ENCODE peak calls at places on chromosomes 12 and 14, in eight cellular contexts. One of them, this sample, is unnamed.

GRCh38 chr12:79595273-79595672 is 95.5 kb downstream of the PAWR start:
- DNase-seq in C1 segment of cervical spinal cord: no peak
- DNase-seq in HFF-Myc: no peak
- DNase-seq in activated gamma-delta T cell treated with Interleukin-2 at 50 U/mL for 16 hours: no peak
- DNase-seq in activated T-cell treated with anti-CD3 and anti-CD28 coated beads for 1 hour: no peak
- DNase-seq in activated naive CD4-positive, alpha-beta T cell: no peak
- DNase-seq in A549: no peak
- DNase-seq in T follicular helper cell: no peak
- DNase-seq in this sample: no peak

GRCh38 chr14:96637521-96637920 is 135.3 kb downstream of the PAPOLA start:
- DNase-seq in A549: no peak
- DNase-seq in C1 segment of cervical spinal cord: no peak
- DNase-seq in activated T-cell treated with anti-CD3 and anti-CD28 coated beads for 1 hour: no peak
- DNase-seq in activated gamma-delta T cell treated with Interleukin-2 at 50 U/mL for 16 hours: no peak
- DNase-seq in T follicular helper cell: no peak
- DNase-seq in activated naive CD4-positive, alpha-beta T cell: no peak
- DNase-seq in HFF-Myc: no peak
- DNase-seq in this sample: no peak

GRCh38 chr12:124411291-124411878 is 116.5 kb downstream of the RFLNA start:
- DNase-seq in C1 segment of cervical spinal cord: no peak
- DNase-seq in HFF-Myc: no peak
- DNase-seq in activated T-cell treated with anti-CD3 and anti-CD28 coated beads for 1 hour: no peak
- DNase-seq in T follicular helper cell: no peak
- DNase-seq in A549: peak
- DNase-seq in activated gamma-delta T cell treated with Interleukin-2 at 50 U/mL for 16 hours: no peak
- DNase-seq in activated naive CD4-positive, alpha-beta T cell: no peak
- DNase-seq in this sample: no peak

GRCh38 chr14:66696326-66696725 is 188.4 kb downstream of the GPHN start:
- DNase-seq in activated gamma-delta T cell treated with Interleukin-2 at 50 U/mL for 16 hours: no peak
- DNase-seq in T follicular helper cell: no peak
- DNase-seq in C1 segment of cervical spinal cord: peak
- DNase-seq in activated T-cell treated with anti-CD3 and anti-CD28 coated beads for 1 hour: no peak
- DNase-seq in HFF-Myc: no peak
- DNase-seq in A549: no peak
- DNase-seq in activated naive CD4-positive, alpha-beta T cell: no peak
- DNase-seq in this sample: no peak

GRCh38 chr12:95415451-95415850 is 58.5 kb upstream of the METAP2 start:
- DNase-seq in HFF-Myc: no peak
- DNase-seq in A549: no peak
- DNase-seq in activated T-cell treated with anti-CD3 and anti-CD28 coated beads for 1 hour: no peak
- DNase-seq in C1 segment of cervical spinal cord: no peak
- DNase-seq in activated gamma-delta T cell treated with Interleukin-2 at 50 U/mL for 16 hours: no peak
- DNase-seq in activated naive CD4-positive, alpha-beta T cell: no peak
- DNase-seq in T follicular helper cell: no peak
- DNase-seq in this sample: no peak

GRCh38 chr12:89706551-89707348 is 1.9 kb downstream of the ATP2B1 start:
- DNase-seq in activated gamma-delta T cell treated with Interleukin-2 at 50 U/mL for 16 hours: no peak
- DNase-seq in activated T-cell treated with anti-CD3 and anti-CD28 coated beads for 1 hour: peak
- DNase-seq in A549: peak
- DNase-seq in HFF-Myc: no peak
- DNase-seq in T follicular helper cell: no peak
- DNase-seq in activated naive CD4-positive, alpha-beta T cell: no peak
- DNase-seq in C1 segment of cervical spinal cord: peak
- DNase-seq in this sample: no peak

GRCh38 chr12:122681814-122682213 is 21.3 kb downstream of the HCAR2 start:
- DNase-seq in activated gamma-delta T cell treated with Interleukin-2 at 50 U/mL for 16 hours: no peak
- DNase-seq in HFF-Myc: no peak
- DNase-seq in activated naive CD4-positive, alpha-beta T cell: no peak
- DNase-seq in A549: no peak
- DNase-seq in T follicular helper cell: no peak
- DNase-seq in C1 segment of cervical spinal cord: no peak
- DNase-seq in activated T-cell treated with anti-CD3 and anti-CD28 coated beads for 1 hour: no peak
- DNase-seq in this sample: no peak

GRCh38 chr14:100334904-100335303 is 11.8 kb downstream of the SLC25A47 start:
- DNase-seq in activated gamma-delta T cell treated with Interleukin-2 at 50 U/mL for 16 hours: no peak
- DNase-seq in C1 segment of cervical spinal cord: no peak
- DNase-seq in activated naive CD4-positive, alpha-beta T cell: no peak
- DNase-seq in HFF-Myc: no peak
- DNase-seq in activated T-cell treated with anti-CD3 and anti-CD28 coated beads for 1 hour: no peak
- DNase-seq in T follicular helper cell: no peak
- DNase-seq in A549: no peak
- DNase-seq in this sample: no peak

GRCh38 chr12:122687091-122687490 is 16.1 kb downstream of the HCAR2 start:
- DNase-seq in HFF-Myc: no peak
- DNase-seq in activated gamma-delta T cell treated with Interleukin-2 at 50 U/mL for 16 hours: no peak
- DNase-seq in A549: no peak
- DNase-seq in C1 segment of cervical spinal cord: no peak
- DNase-seq in activated T-cell treated with anti-CD3 and anti-CD28 coated beads for 1 hour: no peak
- DNase-seq in T follicular helper cell: no peak
- DNase-seq in activated naive CD4-positive, alpha-beta T cell: no peak
- DNase-seq in this sample: no peak

GRCh38 chr12:31951008-31951407 is 8.2 kb upstream of the RESF1 start:
- DNase-seq in HFF-Myc: no peak
- DNase-seq in activated gamma-delta T cell treated with Interleukin-2 at 50 U/mL for 16 hours: no peak
- DNase-seq in activated T-cell treated with anti-CD3 and anti-CD28 coated beads for 1 hour: no peak
- DNase-seq in C1 segment of cervical spinal cord: no peak
- DNase-seq in activated naive CD4-positive, alpha-beta T cell: no peak
- DNase-seq in A549: no peak
- DNase-seq in T follicular helper cell: no peak
- DNase-seq in this sample: no peak

GRCh38 chr14:61470261-61470953 is 149.0 kb downstream of the PRKCH start:
- DNase-seq in T follicular helper cell: no peak
- DNase-seq in activated naive CD4-positive, alpha-beta T cell: no peak
- DNase-seq in A549: peak
- DNase-seq in HFF-Myc: peak
- DNase-seq in activated T-cell treated with anti-CD3 and anti-CD28 coated beads for 1 hour: no peak
- DNase-seq in activated gamma-delta T cell treated with Interleukin-2 at 50 U/mL for 16 hours: no peak
- DNase-seq in C1 segment of cervical spinal cord: no peak
- DNase-seq in this sample: no peak

GRCh38 chr14:94129111-94129757 is at the start of gene IFI27L2:
- DNase-seq in HFF-Myc: no peak
- DNase-seq in T follicular helper cell: peak
- DNase-seq in A549: peak
- DNase-seq in activated naive CD4-positive, alpha-beta T cell: peak
- DNase-seq in activated T-cell treated with anti-CD3 and anti-CD28 coated beads for 1 hour: peak
- DNase-seq in activated gamma-delta T cell treated with Interleukin-2 at 50 U/mL for 16 hours: peak
- DNase-seq in C1 segment of cervical spinal cord: peak
- DNase-seq in this sample: no peak

GRCh38 chr14:69798339-69798735 is 1.3 kb upstream of the SLC10A1 start:
- DNase-seq in activated T-cell treated with anti-CD3 and anti-CD28 coated beads for 1 hour: no peak
- DNase-seq in activated naive CD4-positive, alpha-beta T cell: no peak
- DNase-seq in T follicular helper cell: no peak
- DNase-seq in HFF-Myc: no peak
- DNase-seq in activated gamma-delta T cell treated with Interleukin-2 at 50 U/mL for 16 hours: no peak
- DNase-seq in A549: no peak
- DNase-seq in C1 segment of cervical spinal cord: no peak
- DNase-seq in this sample: no peak

GRCh38 chr14:23171251-23171975 is 12.0 kb downstream of the SLC7A8 start:
- DNase-seq in activated T-cell treated with anti-CD3 and anti-CD28 coated beads for 1 hour: no peak
- DNase-seq in A549: no peak
- DNase-seq in C1 segment of cervical spinal cord: no peak
- DNase-seq in activated naive CD4-positive, alpha-beta T cell: no peak
- DNase-seq in T follicular helper cell: no peak
- DNase-seq in HFF-Myc: no peak
- DNase-seq in activated gamma-delta T cell treated with Interleukin-2 at 50 U/mL for 16 hours: no peak
- DNase-seq in this sample: no peak

GRCh38 chr14:20436363-20436755 is 393 bp upstream of the KLHL33 start:
- DNase-seq in HFF-Myc: no peak
- DNase-seq in activated naive CD4-positive, alpha-beta T cell: no peak
- DNase-seq in A549: no peak
- DNase-seq in activated gamma-delta T cell treated with Interleukin-2 at 50 U/mL for 16 hours: no peak
- DNase-seq in C1 segment of cervical spinal cord: no peak
- DNase-seq in T follicular helper cell: no peak
- DNase-seq in activated T-cell treated with anti-CD3 and anti-CD28 coated beads for 1 hour: no peak
- DNase-seq in this sample: no peak

GRCh38 chr12:42119085-42119633 is 25.5 kb downstream of the GXYLT1 start:
- DNase-seq in activated naive CD4-positive, alpha-beta T cell: no peak
- DNase-seq in C1 segment of cervical spinal cord: no peak
- DNase-seq in T follicular helper cell: no peak
- DNase-seq in activated T-cell treated with anti-CD3 and anti-CD28 coated beads for 1 hour: no peak
- DNase-seq in HFF-Myc: peak
- DNase-seq in A549: no peak
- DNase-seq in activated gamma-delta T cell treated with Interleukin-2 at 50 U/mL for 16 hours: no peak
- DNase-seq in this sample: no peak

GRCh38 chr14:70721542-70721941 is 79.8 kb downstream of the TTC9 start:
- DNase-seq in T follicular helper cell: no peak
- DNase-seq in activated gamma-delta T cell treated with Interleukin-2 at 50 U/mL for 16 hours: no peak
- DNase-seq in activated naive CD4-positive, alpha-beta T cell: no peak
- DNase-seq in HFF-Myc: no peak
- DNase-seq in C1 segment of cervical spinal cord: no peak
- DNase-seq in activated T-cell treated with anti-CD3 and anti-CD28 coated beads for 1 hour: no peak
- DNase-seq in A549: no peak
- DNase-seq in this sample: no peak

GRCh38 chr12:473863-474577 is 14.3 kb downstream of the B4GALNT3 start:
- DNase-seq in activated naive CD4-positive, alpha-beta T cell: no peak
- DNase-seq in C1 segment of cervical spinal cord: no peak
- DNase-seq in HFF-Myc: no peak
- DNase-seq in A549: no peak
- DNase-seq in activated T-cell treated with anti-CD3 and anti-CD28 coated beads for 1 hour: no peak
- DNase-seq in activated gamma-delta T cell treated with Interleukin-2 at 50 U/mL for 16 hours: no peak
- DNase-seq in T follicular helper cell: no peak
- DNase-seq in this sample: no peak

GRCh38 chr12:78290606-78291345 is 460.1 kb downstream of the NAV3 start:
- DNase-seq in activated naive CD4-positive, alpha-beta T cell: no peak
- DNase-seq in HFF-Myc: no peak
- DNase-seq in activated gamma-delta T cell treated with Interleukin-2 at 50 U/mL for 16 hours: no peak
- DNase-seq in activated T-cell treated with anti-CD3 and anti-CD28 coated beads for 1 hour: no peak
- DNase-seq in A549: peak
- DNase-seq in C1 segment of cervical spinal cord: no peak
- DNase-seq in T follicular helper cell: no peak
- DNase-seq in this sample: no peak

GRCh38 chr12:857611-858010 is 91.9 kb downstream of the RAD52 start:
- DNase-seq in activated gamma-delta T cell treated with Interleukin-2 at 50 U/mL for 16 hours: no peak
- DNase-seq in A549: peak
- DNase-seq in activated T-cell treated with anti-CD3 and anti-CD28 coated beads for 1 hour: no peak
- DNase-seq in HFF-Myc: no peak
- DNase-seq in C1 segment of cervical spinal cord: no peak
- DNase-seq in activated naive CD4-positive, alpha-beta T cell: no peak
- DNase-seq in T follicular helper cell: no peak
- DNase-seq in this sample: no peak

GRCh38 chr14:67999693-68000384 is 180.3 kb downstream of the RAD51B start:
- DNase-seq in C1 segment of cervical spinal cord: no peak
- DNase-seq in activated naive CD4-positive, alpha-beta T cell: no peak
- DNase-seq in T follicular helper cell: no peak
- DNase-seq in A549: peak
- DNase-seq in HFF-Myc: peak
- DNase-seq in activated T-cell treated with anti-CD3 and anti-CD28 coated beads for 1 hour: no peak
- DNase-seq in activated gamma-delta T cell treated with Interleukin-2 at 50 U/mL for 16 hours: no peak
- DNase-seq in this sample: peak

GRCh38 chr14:38197001-38197760 is 10.5 kb upstream of the SSTR1 start:
- DNase-seq in HFF-Myc: no peak
- DNase-seq in C1 segment of cervical spinal cord: no peak
- DNase-seq in activated naive CD4-positive, alpha-beta T cell: no peak
- DNase-seq in activated T-cell treated with anti-CD3 and anti-CD28 coated beads for 1 hour: no peak
- DNase-seq in T follicular helper cell: no peak
- DNase-seq in activated gamma-delta T cell treated with Interleukin-2 at 50 U/mL for 16 hours: no peak
- DNase-seq in A549: no peak
- DNase-seq in this sample: no peak

GRCh38 chr12:100826323-100826722 is 31.7 kb downstream of the ANO4 start:
- DNase-seq in C1 segment of cervical spinal cord: no peak
- DNase-seq in activated gamma-delta T cell treated with Interleukin-2 at 50 U/mL for 16 hours: no peak
- DNase-seq in T follicular helper cell: no peak
- DNase-seq in activated naive CD4-positive, alpha-beta T cell: no peak
- DNase-seq in activated T-cell treated with anti-CD3 and anti-CD28 coated beads for 1 hour: no peak
- DNase-seq in HFF-Myc: peak
- DNase-seq in A549: peak
- DNase-seq in this sample: no peak

GRCh38 chr14:99521176-99522024 is 40.2 kb downstream of the CCNK start:
- DNase-seq in activated T-cell treated with anti-CD3 and anti-CD28 coated beads for 1 hour: no peak
- DNase-seq in T follicular helper cell: no peak
- DNase-seq in C1 segment of cervical spinal cord: no peak
- DNase-seq in activated gamma-delta T cell treated with Interleukin-2 at 50 U/mL for 16 hours: no peak
- DNase-seq in A549: no peak
- DNase-seq in HFF-Myc: no peak
- DNase-seq in activated naive CD4-positive, alpha-beta T cell: no peak
- DNase-seq in this sample: no peak

GRCh38 chr12:132294121-132295034 is 35.0 kb downstream of the GALNT9 start:
- DNase-seq in activated T-cell treated with anti-CD3 and anti-CD28 coated beads for 1 hour: no peak
- DNase-seq in C1 segment of cervical spinal cord: no peak
- DNase-seq in activated gamma-delta T cell treated with Interleukin-2 at 50 U/mL for 16 hours: no peak
- DNase-seq in activated naive CD4-positive, alpha-beta T cell: no peak
- DNase-seq in A549: no peak
- DNase-seq in HFF-Myc: no peak
- DNase-seq in T follicular helper cell: no peak
- DNase-seq in this sample: no peak

GRCh38 chr14:51862171-51862838 is 1.9 kb downstream of the GNG2 start:
- DNase-seq in activated T-cell treated with anti-CD3 and anti-CD28 coated beads for 1 hour: no peak
- DNase-seq in C1 segment of cervical spinal cord: no peak
- DNase-seq in HFF-Myc: no peak
- DNase-seq in T follicular helper cell: no peak
- DNase-seq in A549: no peak
- DNase-seq in activated gamma-delta T cell treated with Interleukin-2 at 50 U/mL for 16 hours: no peak
- DNase-seq in activated naive CD4-positive, alpha-beta T cell: no peak
- DNase-seq in this sample: no peak

GRCh38 chr12:8894986-8895385 is 19.3 kb upstream of the PHC1 start:
- DNase-seq in activated naive CD4-positive, alpha-beta T cell: no peak
- DNase-seq in C1 segment of cervical spinal cord: no peak
- DNase-seq in activated T-cell treated with anti-CD3 and anti-CD28 coated beads for 1 hour: no peak
- DNase-seq in T follicular helper cell: no peak
- DNase-seq in A549: no peak
- DNase-seq in activated gamma-delta T cell treated with Interleukin-2 at 50 U/mL for 16 hours: no peak
- DNase-seq in HFF-Myc: no peak
- DNase-seq in this sample: no peak

GRCh38 chr14:67265131-67265530 is 23.9 kb downstream of the PALS1 start:
- DNase-seq in activated T-cell treated with anti-CD3 and anti-CD28 coated beads for 1 hour: no peak
- DNase-seq in C1 segment of cervical spinal cord: no peak
- DNase-seq in activated naive CD4-positive, alpha-beta T cell: no peak
- DNase-seq in A549: no peak
- DNase-seq in T follicular helper cell: no peak
- DNase-seq in HFF-Myc: no peak
- DNase-seq in activated gamma-delta T cell treated with Interleukin-2 at 50 U/mL for 16 hours: no peak
- DNase-seq in this sample: no peak

GRCh38 chr14:25048170-25049126 is 1.5 kb downstream of the STXBP6 start:
- DNase-seq in activated naive CD4-positive, alpha-beta T cell: no peak
- DNase-seq in activated T-cell treated with anti-CD3 and anti-CD28 coated beads for 1 hour: no peak
- DNase-seq in T follicular helper cell: no peak
- DNase-seq in activated gamma-delta T cell treated with Interleukin-2 at 50 U/mL for 16 hours: no peak
- DNase-seq in C1 segment of cervical spinal cord: peak
- DNase-seq in A549: no peak
- DNase-seq in HFF-Myc: no peak
- DNase-seq in this sample: no peak

GRCh38 chr12:123379391-123379790 is 4.5 kb upstream of the KMT5A start:
- DNase-seq in activated T-cell treated with anti-CD3 and anti-CD28 coated beads for 1 hour: no peak
- DNase-seq in activated naive CD4-positive, alpha-beta T cell: no peak
- DNase-seq in activated gamma-delta T cell treated with Interleukin-2 at 50 U/mL for 16 hours: no peak
- DNase-seq in T follicular helper cell: no peak
- DNase-seq in C1 segment of cervical spinal cord: no peak
- DNase-seq in HFF-Myc: no peak
- DNase-seq in A549: no peak
- DNase-seq in this sample: no peak

GRCh38 chr12:132253698-132254480 is 75.5 kb downstream of the GALNT9 start:
- DNase-seq in C1 segment of cervical spinal cord: no peak
- DNase-seq in HFF-Myc: no peak
- DNase-seq in activated naive CD4-positive, alpha-beta T cell: no peak
- DNase-seq in A549: no peak
- DNase-seq in activated gamma-delta T cell treated with Interleukin-2 at 50 U/mL for 16 hours: no peak
- DNase-seq in T follicular helper cell: no peak
- DNase-seq in activated T-cell treated with anti-CD3 and anti-CD28 coated beads for 1 hour: no peak
- DNase-seq in this sample: no peak